ENCODE peak calls at places on chromosomes 13 and 19, in five cellular contexts. Z is NCI-H345; M is naive thymus-derived CD8-positive, alpha-beta T cell; Y is adrenal gland; J is head of caudate nucleus. S is an unnamed sample.

GRCh38 chr13:41565221-41565620 is 107.9 kb downstream of the RGCC start:
- DNase-seq in Z (no peak), M (no peak), Y (no peak), J (peak; percentile 66), S (peak; percentile 62)

GRCh38 chr13:80551650-80552497 is 210.9 kb upstream of the SPRY2 start:
- DNase-seq in Z (no peak), M (no peak), Y (no peak), J (no peak), S (no peak)

GRCh38 chr13:105598551-105598950 is 936.9 kb downstream of the EFNB2 start:
- DNase-seq in Z (no peak), M (no peak), Y (no peak), J (no peak), S (peak; percentile 77)

GRCh38 chr13:32047088-32047487 is 15.5 kb downstream of the FRY start:
- DNase-seq in Z (no peak), M (no peak), Y (no peak), J (no peak), S (no peak)

GRCh38 chr13:93655132-93655531 is 428.5 kb downstream of the GPC6 start:
- DNase-seq in Z (no peak), M (no peak), Y (no peak), J (no peak), S (no peak)

GRCh38 chr13:43698743-43699142 is 88.0 kb downstream of the ENOX1 start:
- DNase-seq in Z (no peak), M (no peak), Y (no peak), J (no peak), S (no peak)

GRCh38 chr19:40398417-40399056 is 8.6 kb upstream of the HIPK4 start:
- DNase-seq in Z (no peak), M (peak; percentile 68), Y (no peak), J (peak; percentile 83), S (no peak)

GRCh38 chr19:49689133-49690072 is at the start of gene ADM5:
- DNase-seq in Z (peak; percentile 59), M (peak; percentile 26), Y (no peak), J (peak; percentile 81), S (no peak)

GRCh38 chr19:40799558-40800338 is 757 bp downstream of the EGLN2 start:
- DNase-seq in Z (peak; percentile 39), M (no peak), Y (no peak), J (no peak), S (no peak)

S was measured in retinal pigment epithelial cell.